ENCODE peak calls at places on chromosomes 5 and 9, in eight cellular contexts. J is brain microvascular endothelial cell; W is prostate gland; F is SHP77; G is uterus; U is stimulated activated CD4-positive, alpha-beta T cell treated with anti-CD3 and anti-CD28 coated beads, Interleukin-15, amount 100 ng/mL, for 24 hours; E is NT2/D1; R is Jurkat, Clone E6-1. T is an unnamed sample.

GRCh38 chr9:83714316-83714715 is 6.6 kb upstream of the UBQLN1 start:
- DNase-seq in J (no peak), U (no peak), G (no peak), W (no peak), R (peak), F (no peak), E (no peak), T (no peak)

GRCh38 chr9:131278421-131279111 is 2.3 kb upstream of the FAM78A start:
- DNase-seq in R (no peak), W (no peak), E (no peak), J (no peak), F (no peak), G (no peak), U (peak), T (no peak)

GRCh38 chr5:92777421-92777820 is 803.6 kb downstream of the NR2F1-AS1 start:
- DNase-seq in F (no peak), J (no peak), R (no peak), E (no peak), G (no peak), U (no peak), W (no peak), T (no peak)

GRCh38 chr9:111040494-111040893 is 2.2 kb upstream of the LPAR1 start:
- DNase-seq in W (peak), F (no peak), E (no peak), G (no peak), U (no peak), J (no peak), R (no peak), T (no peak)

GRCh38 chr5:103393131-103393754 is 134.7 kb downstream of the MACIR start:
- DNase-seq in J (no peak), U (no peak), G (no peak), F (no peak), R (peak), W (no peak), E (peak), T (no peak)

GRCh38 chr5:149931992-149932436 is 12.6 kb downstream of the PDE6A start:
- DNase-seq in E (no peak), F (peak), G (no peak), U (no peak), J (no peak), W (no peak), R (no peak), T (peak)

GRCh38 chr9:744790-745456 is 96.6 kb upstream of the DMRT1 start:
- DNase-seq in F (no peak), J (no peak), G (peak), R (no peak), E (no peak), W (no peak), U (no peak), T (no peak)

GRCh38 chr5:157597277-157597676 is 21.7 kb upstream of the ADAM19 start:
- DNase-seq in G (no peak), W (no peak), J (no peak), U (no peak), E (no peak), F (no peak), R (peak), T (no peak)

GRCh38 chr9:107650321-107650720 is 160.8 kb upstream of the KLF4 start:
- DNase-seq in J (peak), W (no peak), F (no peak), E (no peak), R (no peak), G (no peak), U (no peak), T (no peak)

GRCh38 chr5:14672508-14673394 is 8.2 kb downstream of the OTULIN start:
- DNase-seq in W (no peak), G (no peak), J (no peak), E (no peak), R (no peak), F (no peak), U (no peak), T (no peak)

GRCh38 chr5:151664694-151665583 is 21.8 kb downstream of the SPARC start:
- DNase-seq in R (no peak), G (peak), U (no peak), J (no peak), W (no peak), E (no peak), F (no peak), T (no peak)

GRCh38 chr5:131545856-131546255 is 89.2 kb downstream of the RAPGEF6 start:
- DNase-seq in J (peak), F (no peak), W (no peak), R (no peak), E (no peak), G (no peak), U (no peak), T (no peak)

GRCh38 chr5:82335807-82336206 is 57.7 kb upstream of the RPS23 start:
- DNase-seq in F (no peak), E (no peak), R (no peak), J (peak), W (no peak), U (no peak), G (no peak), T (no peak)

GRCh38 chr9:98523231-98523901 is 185.4 kb downstream of the GABBR2 start:
- DNase-seq in G (no peak), F (no peak), W (no peak), U (no peak), J (peak), R (no peak), E (no peak), T (no peak)

GRCh38 chr5:53714324-53715010 is 154.0 kb downstream of the NDUFS4 start:
- DNase-seq in J (no peak), W (no peak), U (no peak), F (no peak), G (no peak), R (no peak), E (no peak), T (peak)

GRCh38 chr5:40464461-40464860 is 215.3 kb upstream of the PTGER4 start:
- DNase-seq in E (no peak), R (no peak), J (no peak), G (no peak), W (no peak), F (no peak), U (no peak), T (no peak)

GRCh38 chr9:1766042-1766441 is 249.1 kb upstream of the SMARCA2 start:
- DNase-seq in F (no peak), E (no peak), J (no peak), G (no peak), R (no peak), U (no peak), W (no peak), T (no peak)

GRCh38 chr5:179343902-179344300 is 1.4 kb downstream of the ADAMTS2 start:
- DNase-seq in U (peak), W (no peak), E (peak), G (peak), F (no peak), J (peak), R (no peak), T (no peak)

GRCh38 chr5:150638053-150638444 is 2.4 kb upstream of the SYNPO start:
- DNase-seq in J (no peak), E (no peak), W (no peak), G (no peak), R (no peak), F (no peak), U (no peak), T (no peak)

GRCh38 chr5:113082547-113082905 is 105.9 kb downstream of the DCP2 start:
- DNase-seq in J (no peak), E (no peak), F (no peak), U (no peak), W (no peak), G (no peak), R (no peak), T (no peak)

GRCh38 chr5:151555760-151556576 is 35.2 kb downstream of the FAT2 start:
- DNase-seq in U (no peak), W (no peak), G (no peak), R (no peak), F (no peak), E (no peak), J (no peak), T (no peak)

GRCh38 chr5:32279786-32280185 is 33.0 kb downstream of the MTMR12 start:
- DNase-seq in J (no peak), G (no peak), R (no peak), W (no peak), E (no peak), U (no peak), F (no peak), T (no peak)

GRCh38 chr9:134539613-134540012 is 102.0 kb upstream of the COL5A1 start:
- DNase-seq in E (no peak), R (no peak), U (no peak), F (no peak), W (no peak), J (no peak), G (no peak), T (no peak)

GRCh38 chr9:21506910-21507795 is 25.0 kb upstream of the IFNE start:
- DNase-seq in G (no peak), U (no peak), R (no peak), E (no peak), J (peak), W (no peak), F (no peak), T (no peak)

GRCh38 chr5:104298518-104298917 is 735.9 kb upstream of the NUDT12 start:
- DNase-seq in R (no peak), G (no peak), E (no peak), U (no peak), J (no peak), W (no peak), F (no peak), T (no peak)

GRCh38 chr9:95057121-95057520 is 260.4 kb downstream of the FANCC start:
- DNase-seq in J (peak), W (no peak), U (no peak), F (no peak), E (no peak), R (no peak), G (no peak), T (no peak)

GRCh38 chr5:150227606-150228273 is 37.9 kb downstream of the SLC6A7 start:
- DNase-seq in J (no peak), E (no peak), W (no peak), U (no peak), F (no peak), G (no peak), R (no peak), T (no peak)

GRCh38 chr9:126781717-126782388 is 23.0 kb upstream of the ZBTB43 start:
- DNase-seq in F (peak), R (peak), E (peak), J (peak), W (peak), U (peak), G (peak), T (peak)

GRCh38 chr5:133245191-133246052 is 193.6 kb downstream of the HSPA4 start:
- DNase-seq in J (peak), E (peak), F (peak), G (no peak), R (no peak), U (peak), W (no peak), T (peak)

GRCh38 chr9:119500072-119500771 is 131.0 kb upstream of the BRINP1 start:
- DNase-seq in R (no peak), U (no peak), W (no peak), J (no peak), F (no peak), E (peak), G (no peak), T (no peak)

GRCh38 chr5:155827949-155828348 is 499.0 kb upstream of the SGCD start:
- DNase-seq in F (no peak), E (no peak), J (no peak), R (no peak), U (no peak), W (no peak), G (no peak), T (no peak)